ENCODE peak calls at places on chromosomes 5 and 9, in five cellular contexts. C, N, A, V and D are unnamed samples.

GRCh38 chr5:156232251-156232869 is 94.6 kb upstream of the SGCD start:
- DNase-seq in C (no peak), N (no peak), A (no peak), V (no peak), D (no peak)

GRCh38 chr5:1204693-1205242 is 3.4 kb downstream of the SLC6A19 start:
- DNase-seq in C (no peak), N (peak), A (peak), V (no peak), D (peak)

GRCh38 chr5:116577064-116577788 is 2.6 kb upstream of the SEMA6A start:
- DNase-seq in C (peak), N (no peak), A (no peak), V (no peak), D (no peak)

GRCh38 chr9:81829201-81829882 is 98.9 kb upstream of the SPATA31D4 start:
- DNase-seq in C (no peak), N (no peak), A (no peak), V (no peak), D (no peak)

GRCh38 chr5:31361906-31362900 is 168.7 kb downstream of the CDH6 start:
- DNase-seq in C (no peak), N (no peak), A (no peak), V (no peak), D (no peak)

GRCh38 chr5:124365491-124365890 is 380.9 kb downstream of the ZNF608 start:
- DNase-seq in C (no peak), N (no peak), A (no peak), V (no peak), D (no peak)

GRCh38 chr9:11257992-11258391 is 645.2 kb upstream of the PTPRD start:
- DNase-seq in C (no peak), N (no peak), A (no peak), V (no peak), D (no peak)

GRCh38 chr9:128051932-128052734 is 15.0 kb downstream of the NAIF1 start:
- DNase-seq in C (no peak), N (no peak), A (no peak), V (no peak), D (peak)

GRCh38 chr5:160930361-160930760 is 78.3 kb upstream of the ATP10B start:
- DNase-seq in C (no peak), N (no peak), A (no peak), V (peak), D (no peak)

GRCh38 chr5:179371681-179372675 is 26.7 kb upstream of the ADAMTS2 start:
- DNase-seq in C (no peak), N (no peak), A (no peak), V (no peak), D (no peak)
- TF ChIP-seq ATF3 in C (no peak), N (no peak), A (no peak), V (no peak), D (no peak)

GRCh38 chr5:108615216-108615615 is 132.5 kb upstream of the FER start:
- DNase-seq in C (no peak), N (no peak), A (no peak), V (no peak), D (no peak)
- TF ChIP-seq JUND in C (no peak), N (no peak), A (no peak), V (no peak), D (no peak)

GRCh38 chr5:21806271-21806670 is 1046.9 kb downstream of the CDH12 start:
- DNase-seq in C (no peak), N (no peak), A (no peak), V (no peak), D (no peak)
- H3K27ac ChIP-seq in C (no peak), N (no peak), A (no peak), V (no peak), D (no peak)

GRCh38 chr5:40401965-40402364 is 277.8 kb upstream of the PTGER4 start:
- DNase-seq in C (no peak), N (no peak), A (no peak), V (no peak), D (no peak)

GRCh38 chr5:40406426-40407211 is 273.1 kb upstream of the PTGER4 start:
- DNase-seq in C (no peak), N (peak), A (no peak), V (no peak), D (no peak)

GRCh38 chr5:40404613-40405012 is 275.1 kb upstream of the PTGER4 start:
- DNase-seq in C (no peak), N (no peak), A (no peak), V (no peak), D (no peak)

GRCh38 chr5:40405985-40406384 is 273.7 kb upstream of the PTGER4 start:
- DNase-seq in C (no peak), N (no peak), A (no peak), V (no peak), D (no peak)

DNA sequence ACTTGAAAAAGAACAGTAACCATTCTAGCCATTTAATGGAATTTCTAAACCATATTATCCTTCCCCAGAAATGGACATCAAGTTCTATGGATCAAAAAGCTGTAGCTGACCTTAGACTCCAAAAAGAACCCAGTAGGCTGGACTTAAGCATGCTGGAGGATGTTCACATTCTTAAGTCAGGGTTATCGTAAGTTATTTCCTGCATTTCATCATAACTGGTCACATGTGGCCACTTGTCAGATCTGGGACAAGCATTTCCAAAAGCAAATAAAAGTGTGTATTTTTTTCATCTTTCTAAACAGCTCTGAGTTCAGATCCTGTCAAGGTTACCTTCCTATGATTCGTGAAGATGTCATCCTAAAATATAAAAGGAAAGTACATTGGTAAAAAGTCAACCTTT is 274.5 kb upstream of the PTGER4 start:
- DNase-seq in C (no peak), N (no peak), A (no peak), V (no peak), D (no peak)
- TF ChIP-seq ATF3 in C (no peak), N (no peak), A (no peak), V (no peak), D (no peak)